ENCODE peak calls at places on chromosomes 6 and 20, in four cellular contexts. C is GM12878, H is K562, A is HepG2. E is an unnamed sample.

GRCh38 chr6:18087396-18088165 is 34.9 kb downstream of the NHLRC1 start:
- DNase-seq in C (no peak), H (no peak), A (no peak), E (no peak)

GRCh38 chr6:157172088-157172768 is 151.1 kb downstream of the TMEM242 start:
- DNase-seq in H (no peak), C (no peak), A (no peak), E (no peak)

GRCh38 chr20:58133020-58133419 is 95.4 kb downstream of the ANKRD60 start:
- DNase-seq in A (no peak), H (no peak), C (no peak), E (no peak)

GRCh38 chr6:4603291-4603690 is 172.9 kb upstream of the CDYL start:
- DNase-seq in H (no peak), C (no peak), A (no peak), E (no peak)

GRCh38 chr6:31008165-31008564 is 2.1 kb upstream of the MUC22 start:
- DNase-seq in A (no peak), H (no peak), C (no peak), E (peak; percentile 21)

GRCh38 chr6:25094726-25095125 is 159.0 kb upstream of the RIPOR2 start:
- DNase-seq in A (no peak), H (no peak), C (no peak), E (no peak)

GRCh38 chr20:15555913-15556312 is 1017.3 kb downstream of the KIF16B start:
- DNase-seq in A (no peak), H (no peak), C (no peak), E (no peak)

GRCh38 chr6:88556663-88557062 is 390.5 kb upstream of the CNR1 start:
- DNase-seq in H (no peak), C (no peak), A (no peak), E (no peak)

GRCh38 chr6:130018292-130018829 is at the start of gene L3MBTL3:
- DNase-seq in C (no peak), H (peak; percentile 86), A (peak; percentile 51), E (peak; percentile 92)

GRCh38 chr20:4555188-4555893 is 166.4 kb upstream of the PRND start:
- DNase-seq in C (no peak), H (no peak), A (no peak), E (no peak)

GRCh38 chr6:44451803-44452690 is 64.5 kb downstream of the CDC5L start:
- DNase-seq in A (no peak), C (no peak), H (no peak), E (no peak)

GRCh38 chr6:2783188-2783957 is 18.2 kb downstream of the WRNIP1 start:
- DNase-seq in A (no peak), C (no peak), H (peak; percentile 77), E (peak; percentile 43)

GRCh38 chr20:56788671-56789610 is 159.8 kb downstream of the TFAP2C start:
- DNase-seq in C (no peak), H (no peak), A (no peak), E (no peak)

GRCh38 chr20:41377275-41377674 is 10.7 kb upstream of the EMILIN3 start:
- DNase-seq in H (no peak), C (no peak), A (no peak), E (no peak)

GRCh38 chr6:168031411-168032382 is 34.2 kb downstream of the KIF25 start:
- DNase-seq in A (no peak), H (no peak), C (no peak), E (no peak)

GRCh38 chr20:51639206-51639832 is 96.8 kb upstream of the NFATC2 start:
- DNase-seq in A (peak; percentile 75), H (peak; percentile 73), C (no peak), E (peak; percentile 90)

DNA sequence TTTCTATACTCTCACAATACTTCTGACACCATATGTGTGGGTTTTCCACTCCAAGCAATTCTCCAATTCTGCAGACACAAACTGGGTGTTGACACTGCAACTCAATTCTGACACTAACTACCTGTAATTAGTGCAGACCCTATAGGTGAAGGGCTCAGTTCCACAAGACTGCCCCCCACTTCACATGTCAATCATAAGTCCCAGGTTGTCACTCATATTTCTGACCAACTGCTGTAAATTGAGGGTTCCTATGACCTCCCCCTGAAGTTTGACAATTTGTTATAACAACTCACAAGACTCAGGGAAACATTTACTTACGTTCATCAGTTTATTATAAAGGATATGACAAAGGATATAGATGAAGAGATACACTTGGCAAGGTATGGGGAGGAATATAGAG is 18.3 kb downstream of the GPX6 start:
- DNase-seq in H (no peak), A (no peak), C (no peak), E (no peak)
- TF ChIP-seq NR2C2 in H (no peak), A (no peak), C (no peak), E (no peak)

DNA sequence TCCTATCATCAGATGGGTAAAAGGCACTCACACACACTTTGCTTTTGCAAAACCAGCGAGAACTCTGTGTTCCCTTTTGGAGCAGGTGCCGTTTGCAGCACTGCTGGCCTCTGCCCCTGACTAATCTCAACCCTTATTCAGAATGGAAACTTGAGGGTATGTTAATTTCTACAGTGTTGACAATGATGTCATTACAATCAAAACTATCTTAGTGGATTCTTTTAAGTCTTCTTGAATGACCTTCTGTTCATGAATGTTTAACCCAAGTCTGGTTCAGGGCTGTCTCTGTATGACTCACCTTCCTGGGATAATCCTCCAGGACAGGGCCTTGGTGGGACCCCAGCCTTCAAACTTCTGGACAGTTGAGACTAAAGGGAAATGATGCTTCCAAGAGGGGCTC is 197.9 kb downstream of the CDH4 start:
- DNase-seq in A (no peak), C (no peak), H (no peak), E (no peak)
- TF ChIP-seq NR2C2 in A (no peak), C (no peak), H (no peak), E (no peak)

GRCh38 chr6:165626711-165627110 is 36.3 kb downstream of the PDE10A start:
- DNase-seq in C (no peak), H (no peak), A (no peak), E (no peak)
- TF ChIP-seq NR2C2 in C (no peak), H (no peak), A (no peak), E (no peak)

DNA sequence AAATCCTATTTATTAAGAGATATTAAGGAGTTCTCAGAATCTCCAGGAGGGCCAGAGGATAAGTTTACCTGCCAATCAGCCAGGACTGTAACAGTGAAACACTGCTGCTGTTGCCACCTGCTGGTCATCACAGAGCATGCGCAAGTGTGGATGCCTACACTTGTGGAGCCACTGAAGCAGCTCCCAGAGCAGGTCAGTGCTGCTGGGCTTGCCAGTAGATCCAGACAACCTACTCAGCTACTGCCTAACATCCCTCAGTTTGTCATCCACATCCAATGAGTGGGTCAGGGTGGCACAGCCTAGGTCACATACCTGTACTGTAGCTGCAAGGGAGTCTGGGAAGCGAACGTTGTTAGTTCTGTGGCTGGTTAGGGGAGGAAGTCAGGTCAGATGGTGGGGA is 18.3 kb upstream of the NHSL1 start:
- DNase-seq in C (no peak), H (peak; percentile 25), A (peak; percentile 78), E (peak; percentile 66)
- TF ChIP-seq NR2C2 in C (no peak), H (no peak), A (no peak), E (no peak)

DNA sequence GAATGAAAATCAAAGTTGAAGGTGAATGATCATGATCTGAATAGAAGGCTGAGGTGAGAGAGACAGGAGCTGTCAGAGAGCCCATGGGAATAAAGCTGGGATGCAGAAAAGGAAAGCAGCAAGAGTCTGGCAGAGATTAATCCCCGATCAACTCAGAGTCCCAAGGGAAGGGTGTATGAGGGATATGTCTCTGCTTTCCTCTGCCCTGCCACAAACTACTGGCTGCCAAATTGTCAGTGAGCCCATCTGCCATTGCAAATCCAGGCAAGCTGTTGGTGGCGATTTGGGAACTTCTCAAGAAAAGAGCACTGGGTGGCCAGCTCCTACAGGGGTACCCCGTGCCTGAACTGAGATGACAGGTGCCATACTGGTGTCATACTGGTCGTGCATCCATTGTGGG is 705.5 kb upstream of the MAN1A1 start:
- DNase-seq in A (no peak), C (no peak), H (no peak), E (no peak)
- TF ChIP-seq NR2C2 in A (no peak), C (no peak), H (no peak), E (no peak)

E was measured in WTC11.